ENCODE peak calls at places on chromosomes 5 and 9, in five cellular contexts. I is GM12892, N is K562, P is GM12878, U is HepG2. W is an unnamed sample.
A peak's percentile ranks its signal among the peaks of the same experiment; 100 is the strongest.

GRCh38 chr9:123041498-123041897 is 8.0 kb downstream of the GPR21 start:
- DNase-seq in I (no peak), N (no peak), P (no peak), U (no peak), W (no peak)

GRCh38 chr9:106920701-106921283 is 57.8 kb downstream of the ZNF462 start:
- DNase-seq in I (no peak), N (no peak), P (no peak), U (peak; percentile 18), W (no peak)

GRCh38 chr9:811101-811531 is 30.4 kb upstream of the DMRT1 start:
- DNase-seq in I (no peak), N (no peak), P (no peak), U (no peak), W (no peak)

GRCh38 chr5:170226661-170227060 is 6.1 kb upstream of the C5orf58 start:
- DNase-seq in I (no peak), N (no peak), P (no peak), U (no peak), W (no peak)

GRCh38 chr5:155116456-155117251 is 103.1 kb downstream of the KIF4B start:
- DNase-seq in I (no peak), N (no peak), P (no peak), U (peak; percentile 41), W (no peak)

GRCh38 chr9:78695521-78695920 is 398.6 kb downstream of the PSAT1 start:
- DNase-seq in I (no peak), N (no peak), P (no peak), U (no peak), W (no peak)

GRCh38 chr5:31593676-31594075 is 45.3 kb upstream of the PDZD2 start:
- DNase-seq in I (no peak), N (no peak), P (no peak), U (no peak), W (no peak)

GRCh38 chr9:110531776-110532175 is 47.8 kb downstream of the SVEP1 start:
- DNase-seq in I (no peak), N (no peak), P (no peak), U (no peak), W (no peak)

GRCh38 chr5:168649306-168649705 is 70.1 kb upstream of the PANK3 start:
- DNase-seq in I (no peak), N (no peak), P (no peak), U (no peak), W (no peak)

GRCh38 chr9:131385296-131385695 is 8.6 kb upstream of the PRRC2B start:
- DNase-seq in I (no peak), N (no peak), P (no peak), U (no peak), W (no peak)

GRCh38 chr5:45376463-45376862 is 319.7 kb downstream of the HCN1 start:
- DNase-seq in I (no peak), N (no peak), P (no peak), U (no peak), W (no peak)

GRCh38 chr5:100900142-100900795 is 2.8 kb downstream of the ST8SIA4 start:
- DNase-seq in I (no peak), N (no peak), P (no peak), U (no peak), W (no peak)

GRCh38 chr5:137412136-137412535 is 87.0 kb downstream of the SPOCK1 start:
- DNase-seq in I (no peak), N (no peak), P (no peak), U (no peak), W (no peak)

GRCh38 chr5:81753429-81753828 is 2.5 kb upstream of the SSBP2 start:
- DNase-seq in I (no peak), N (no peak), P (no peak), U (no peak), W (no peak)

GRCh38 chr5:120096413-120096812 is 367.7 kb upstream of the PRR16 start:
- DNase-seq in I (no peak), N (no peak), P (no peak), U (no peak), W (no peak)

GRCh38 chr5:75951716-75952115 is 131.5 kb upstream of the SV2C start:
- DNase-seq in I (no peak), N (no peak), P (no peak), U (no peak), W (no peak)

GRCh38 chr9:14308751-14309140 is 5.2 kb downstream of the NFIB start:
- DNase-seq in I (no peak), N (no peak), P (no peak), U (no peak), W (no peak)

GRCh38 chr5:140104100-140104499 is 9.8 kb upstream of the PURA start:
- DNase-seq in I (no peak), N (no peak), P (no peak), U (no peak), W (no peak)

GRCh38 chr5:116308391-116308790 is 223.6 kb downstream of the COMMD10 start:
- DNase-seq in I (no peak), N (no peak), P (no peak), U (no peak), W (no peak)

GRCh38 chr9:135145312-135145711 is 57.8 kb downstream of the OLFM1 start:
- DNase-seq in I (no peak), N (no peak), P (no peak), U (no peak), W (no peak)

GRCh38 chr5:19795218-19795617 is 192.8 kb downstream of the CDH18 start:
- DNase-seq in I (no peak), N (no peak), P (no peak), U (peak; percentile 3), W (no peak)

GRCh38 chr9:133658442-133659431 is 22.6 kb downstream of the DBH start:
- DNase-seq in I (no peak), N (peak; percentile 62), P (no peak), U (peak; percentile 81), W (no peak)

GRCh38 chr5:32000726-32001125 is 173.4 kb downstream of the GOLPH3 start:
- DNase-seq in I (no peak), N (no peak), P (no peak), U (no peak), W (no peak)

GRCh38 chr9:20903214-20903613 is 128.2 kb downstream of the HACD4 start:
- DNase-seq in I (no peak), N (no peak), P (no peak), U (peak; percentile 13), W (no peak)

GRCh38 chr5:78496373-78496772 is 136.0 kb downstream of the SCAMP1 start:
- DNase-seq in I (no peak), N (no peak), P (no peak), U (peak; percentile 15), W (no peak)

GRCh38 chr5:78500028-78500427 is 139.6 kb downstream of the SCAMP1 start:
- DNase-seq in I (no peak), N (no peak), P (no peak), U (no peak), W (no peak)

GRCh38 chr5:78501411-78502338 is 141.3 kb downstream of the SCAMP1 start:
- DNase-seq in I (no peak), N (no peak), P (no peak), U (no peak), W (no peak)

GRCh38 chr5:78497573-78498533 is 137.4 kb downstream of the SCAMP1 start:
- DNase-seq in I (no peak), N (no peak), P (no peak), U (no peak), W (no peak)

GRCh38 chr5:78499485-78499884 is 139.1 kb downstream of the SCAMP1 start:
- DNase-seq in I (no peak), N (no peak), P (no peak), U (no peak), W (no peak)
- TF ChIP-seq TAF1 in I (no peak), N (no peak), P (no peak), U (no peak), W (no peak)

GRCh38 chr5:57215629-57216195 is 41.9 kb downstream of the GPBP1 start:
- DNase-seq in I (no peak), N (no peak), P (no peak), U (no peak), W (no peak)
- TF ChIP-seq TAF1 in I (no peak), N (no peak), P (no peak), U (no peak), W (no peak)

GRCh38 chr5:55146080-55146479 is 13.9 kb upstream of the GPX8 start:
- DNase-seq in I (no peak), N (no peak), P (no peak), U (no peak), W (no peak)
- TF ChIP-seq TAF1 in I (no peak), N (no peak), P (no peak), U (no peak), W (no peak)

GRCh38 chr9:87445646-87446045 is 52.0 kb upstream of the DAPK1 start:
- DNase-seq in I (peak; percentile 33), N (peak; percentile 70), P (peak; percentile 44), U (no peak), W (peak; percentile 18)
- TF ChIP-seq TAF1 in I (no peak), N (no peak), P (no peak), U (no peak), W (no peak)

DNA sequence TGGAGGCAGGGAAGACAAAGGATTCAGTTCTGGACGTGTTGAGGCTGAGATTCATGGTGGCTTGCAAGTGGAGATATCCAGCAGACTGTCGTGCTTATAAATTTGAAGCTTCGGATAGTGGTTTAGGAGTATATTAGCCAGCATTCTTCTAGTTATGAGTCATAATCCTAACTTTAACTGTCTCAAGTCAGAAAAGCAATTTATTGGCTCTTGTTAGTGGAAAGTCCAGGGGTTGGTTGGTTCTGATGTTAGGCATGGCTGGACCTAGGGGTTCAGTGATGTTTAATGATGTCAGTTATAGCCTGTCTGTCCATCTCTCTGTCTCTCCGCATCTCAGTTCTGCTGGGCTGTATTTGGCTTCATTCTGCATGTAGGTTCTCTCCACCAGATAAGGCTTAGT is 72.7 kb upstream of the SHB start:
- DNase-seq in I (no peak), N (no peak), P (no peak), U (no peak), W (no peak)
- TF ChIP-seq TAF1 in I (no peak), N (no peak), P (no peak), U (no peak), W (no peak)

GRCh38 chr5:159190170-159190569 is 19.2 kb downstream of the RNF145 start:
- DNase-seq in I (no peak), N (no peak), P (no peak), U (no peak), W (no peak)

GRCh38 chr5:159187674-159188164 is 21.6 kb downstream of the RNF145 start:
- DNase-seq in I (no peak), N (no peak), P (no peak), U (no peak), W (no peak)

GRCh38 chr5:159185773-159186172 is 23.6 kb downstream of the RNF145 start:
- DNase-seq in I (no peak), N (no peak), P (no peak), U (no peak), W (no peak)

GRCh38 chr5:159186319-159186718 is 23.0 kb downstream of the RNF145 start:
- DNase-seq in I (no peak), N (no peak), P (no peak), U (no peak), W (no peak)

DNA sequence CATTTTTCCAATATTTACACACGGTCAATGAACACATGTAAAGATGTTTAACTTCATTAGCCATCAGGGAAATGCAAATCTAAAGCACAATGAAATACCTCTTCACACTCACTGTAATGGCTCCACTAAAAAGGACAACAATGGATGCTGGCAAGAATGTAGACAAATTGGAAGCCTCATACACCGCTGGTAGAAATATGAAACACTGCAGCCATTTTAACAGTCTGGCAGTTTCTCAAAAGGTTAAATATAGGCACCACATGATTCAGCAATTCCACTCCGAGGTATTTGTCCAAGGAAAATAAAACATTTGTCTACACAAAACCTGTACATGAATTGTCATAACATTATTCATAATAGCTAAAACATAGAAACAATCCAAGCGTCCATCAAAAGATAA is 20.0 kb downstream of the RNF145 start:
- DNase-seq in I (no peak), N (no peak), P (no peak), U (no peak), W (no peak)
- TF ChIP-seq TAF1 in I (no peak), N (no peak), P (no peak), U (no peak), W (no peak)

GRCh38 chr5:177300236-177300880 is 3.2 kb downstream of the RAB24 start:
- DNase-seq in I (peak; percentile 48), N (peak; percentile 69), P (peak; percentile 77), U (no peak), W (no peak)
- TF ChIP-seq TAF1 in I (no peak), N (no peak), P (no peak), U (no peak), W (peak; percentile 34)